ENCODE peak calls at places on chromosome 16, in four cellular contexts. R, O, T and Z are unnamed samples.

GRCh38 chr16:14965328-14965727 is 9.5 kb upstream of the PDXDC1 start:
- DNase-seq in O (no peak), T (no peak), R (no peak), Z (no peak)

GRCh38 chr16:27498916-27499658 is 50.6 kb downstream of the GTF3C1 start:
- DNase-seq in O (no peak), T (no peak), R (no peak), Z (no peak)

GRCh38 chr16:73011926-73012325 is 36.0 kb downstream of the ZFHX3 start:
- DNase-seq in T (no peak), R (no peak), O (no peak), Z (no peak)

GRCh38 chr16:58661199-58661830 is 23.3 kb downstream of the SLC38A7 start:
- DNase-seq in T (peak), O (peak), R (peak), Z (peak)

GRCh38 chr16:77376358-77376757 is 58.5 kb downstream of the ADAMTS18 start:
- DNase-seq in R (no peak), T (no peak), O (no peak), Z (no peak)

GRCh38 chr16:81823111-81823510 is 44.0 kb downstream of the PLCG2 start:
- DNase-seq in R (peak), O (no peak), T (no peak), Z (no peak)

GRCh38 chr16:2970563-2970962 is 1.4 kb downstream of the PAQR4 start:
- DNase-seq in T (no peak), O (no peak), R (no peak), Z (no peak)

GRCh38 chr16:23941963-23942564 is 106.3 kb downstream of the PRKCB start:
- DNase-seq in O (no peak), R (no peak), T (no peak), Z (no peak)

GRCh38 chr16:84284168-84284722 is 10.4 kb upstream of the WFDC1 start:
- DNase-seq in O (peak), R (peak), T (no peak), Z (no peak)

GRCh38 chr16:81786321-81786720 is 7.2 kb downstream of the PLCG2 start:
- DNase-seq in O (no peak), R (no peak), T (no peak), Z (no peak)

GRCh38 chr16:9800180-9800738 is 382.0 kb downstream of the GRIN2A start:
- DNase-seq in T (no peak), R (no peak), O (no peak), Z (no peak)

GRCh38 chr16:59478806-59479205 is 744.7 kb upstream of the GOT2 start:
- DNase-seq in T (no peak), R (no peak), O (no peak), Z (no peak)

GRCh38 chr16:82874672-82875071 is 247.9 kb downstream of the CDH13 start:
- DNase-seq in T (no peak), O (no peak), R (no peak), Z (no peak)

GRCh38 chr16:22206847-22207714 is 1.0 kb downstream of the EEF2K start:
- DNase-seq in O (peak), R (peak), T (no peak), Z (no peak)

DNA sequence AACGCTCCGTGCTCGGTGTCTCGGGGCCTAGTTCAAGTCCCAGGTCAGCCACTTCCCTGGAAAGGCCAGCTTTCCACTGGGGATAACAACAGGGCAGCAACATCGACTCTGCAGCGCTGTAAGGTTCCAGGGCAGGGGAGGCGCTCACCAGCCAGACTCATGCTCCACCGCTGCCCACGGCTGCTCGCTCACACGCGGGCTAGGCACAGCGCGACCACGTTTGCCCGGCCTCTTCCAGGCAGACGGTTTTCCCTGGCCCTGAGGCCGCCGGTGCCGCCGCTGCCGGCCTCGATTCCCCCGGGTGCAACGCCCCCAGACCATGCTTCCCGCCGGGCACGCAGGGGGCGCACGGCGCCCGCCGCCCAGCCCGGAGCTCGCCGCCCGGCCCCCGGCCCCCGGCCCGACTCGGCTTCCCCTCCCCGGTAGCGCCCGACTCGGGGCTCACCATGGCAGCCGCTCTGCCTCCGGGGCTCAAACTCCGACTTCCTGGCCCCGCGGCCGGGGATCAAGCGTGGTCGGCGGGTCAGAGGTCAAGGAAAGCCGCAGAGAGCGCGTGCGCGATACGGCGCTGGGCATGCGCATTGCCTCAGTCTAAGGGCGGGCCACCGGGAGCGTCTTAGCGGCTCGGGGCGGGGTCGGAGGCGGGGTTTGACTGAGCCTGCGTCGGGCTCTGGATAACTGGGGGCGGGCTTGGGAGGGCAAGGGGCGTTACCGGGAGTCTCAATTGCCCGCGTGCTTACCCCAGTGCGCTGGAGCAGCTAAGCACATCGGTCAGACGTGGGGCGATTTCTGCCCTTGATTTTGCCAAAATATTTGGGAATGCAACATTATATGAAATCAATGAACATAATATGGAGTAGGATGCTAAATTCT is at the start of gene PAM16:
- DNase-seq in T (peak), R (peak), O (peak), Z (peak)
- TF ChIP-seq CTCF in T (no peak), R (no peak), O (peak), Z (peak)

DNA sequence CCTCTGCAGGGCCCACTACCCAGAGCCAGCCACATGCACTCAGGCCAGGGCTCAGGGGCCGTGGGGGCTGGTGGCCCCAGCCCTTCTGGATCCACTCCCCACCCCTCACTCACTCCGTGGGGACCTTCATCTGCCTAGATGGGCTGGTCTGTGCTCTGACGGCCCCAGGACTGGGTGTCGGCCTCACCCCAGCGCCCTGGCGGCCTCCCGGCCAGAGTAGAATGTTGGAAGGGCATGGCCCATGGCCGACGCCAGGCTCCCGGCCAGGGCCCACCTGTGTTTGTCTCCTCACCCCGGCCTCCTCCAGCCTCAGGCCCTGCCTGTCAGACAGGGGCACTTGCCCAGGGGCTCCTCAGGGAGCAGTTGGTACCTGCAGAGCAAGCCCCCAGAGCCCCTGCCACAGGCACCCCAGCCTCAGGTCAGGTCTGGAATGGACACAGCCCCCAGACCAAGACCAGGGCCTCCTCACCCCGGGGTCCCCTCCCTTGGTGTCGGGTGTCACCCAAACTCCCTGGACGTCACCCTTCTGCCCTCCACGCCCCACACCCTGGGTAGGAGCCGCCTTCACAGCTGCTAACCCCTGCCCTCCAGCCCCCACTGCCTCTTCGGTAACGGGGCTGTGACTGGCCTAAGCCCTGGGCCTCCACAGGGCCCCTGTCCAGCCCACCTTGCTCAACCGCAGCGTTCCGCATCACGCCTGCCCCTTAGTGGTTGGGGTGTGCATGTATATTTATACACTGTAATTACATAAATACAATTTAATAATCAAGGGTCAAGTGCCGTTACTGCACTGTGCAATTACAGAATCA is 3.0 kb upstream of the CDH15 start:
- DNase-seq in R (no peak), O (no peak), T (no peak), Z (no peak)
- TF ChIP-seq CTCF in R (no peak), O (no peak), T (no peak), Z (no peak)

GRCh38 chr16:4414187-4414909 is 2.0 kb downstream of the CORO7 start:
- DNase-seq in R (peak), O (no peak), T (no peak), Z (no peak)
- TF ChIP-seq CTCF in R (no peak), O (no peak), T (no peak), Z (no peak)

GRCh38 chr16:1089822-1090619 is 6.0 kb downstream of the C1QTNF8 start:
- DNase-seq in T (no peak), O (no peak), R (peak), Z (no peak)
- TF ChIP-seq CTCF in T (no peak), O (no peak), R (no peak), Z (peak)

GRCh38 chr16:56515665-56516064 is 4.2 kb downstream of the BBS2 start:
- DNase-seq in T (no peak), R (no peak), O (no peak), Z (no peak)

GRCh38 chr16:56517206-56517605 is 2.6 kb downstream of the BBS2 start:
- DNase-seq in O (no peak), T (no peak), R (no peak), Z (no peak)

GRCh38 chr16:56520251-56520577 is 390 bp upstream of the BBS2 start:
- DNase-seq in T (no peak), O (no peak), R (no peak), Z (no peak)

GRCh38 chr16:56518435-56518834 is 1.4 kb downstream of the BBS2 start:
- DNase-seq in T (no peak), O (no peak), R (no peak), Z (no peak)

GRCh38 chr16:56519459-56520250 is at the start of gene BBS2:
- DNase-seq in O (peak), R (peak), T (no peak), Z (peak)
- TF ChIP-seq CTCF in O (peak), R (no peak), T (no peak), Z (no peak)

GRCh38 chr16:79662122-79662521 is 61.6 kb upstream of the MAF start:
- DNase-seq in R (no peak), O (no peak), T (no peak), Z (no peak)

GRCh38 chr16:79656537-79657115 is 56.1 kb upstream of the MAF start:
- DNase-seq in T (no peak), O (peak), R (no peak), Z (no peak)

GRCh38 chr16:79659352-79659751 is 58.8 kb upstream of the MAF start:
- DNase-seq in O (no peak), T (no peak), R (no peak), Z (no peak)

GRCh38 chr16:79661578-79661977 is 61.0 kb upstream of the MAF start:
- DNase-seq in T (no peak), O (no peak), R (no peak), Z (no peak)

DNA sequence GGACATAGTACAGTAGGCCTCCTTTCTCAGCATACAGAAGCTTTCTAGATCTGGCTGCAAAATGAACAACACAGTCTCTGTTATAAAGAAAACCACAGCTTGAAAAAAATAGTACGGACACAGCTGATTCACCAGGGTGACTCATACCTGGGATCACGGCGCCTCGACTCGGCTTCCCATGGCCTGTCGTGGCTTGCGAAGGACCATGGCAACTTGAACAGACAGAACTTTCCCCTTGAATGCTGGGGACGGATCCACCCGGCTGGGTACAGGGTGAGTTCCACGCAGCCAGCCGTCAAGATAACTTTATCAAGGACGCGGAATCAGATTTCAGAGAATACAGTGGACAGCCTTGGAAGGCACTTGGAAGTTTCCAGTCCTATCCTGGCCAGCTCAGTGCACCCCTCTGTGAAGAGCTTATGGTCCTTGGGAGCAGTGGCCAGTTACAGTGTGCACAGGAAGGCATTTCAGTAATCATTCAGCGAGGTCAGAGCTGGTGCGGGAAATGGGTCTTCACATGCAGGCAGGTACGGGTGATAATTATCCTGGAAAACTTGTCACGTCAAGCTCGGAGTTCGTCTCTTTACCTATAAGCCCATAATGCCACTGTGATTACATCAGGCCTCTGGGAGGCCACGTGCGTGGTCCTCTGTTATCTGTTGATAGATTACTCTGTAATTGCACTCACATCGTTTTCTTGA is 57.9 kb upstream of the MAF start:
- DNase-seq in T (no peak), O (peak), R (peak), Z (no peak)
- TF ChIP-seq CTCF in T (no peak), O (no peak), R (no peak), Z (no peak)

GRCh38 chr16:55503726-55504553 is 4.9 kb upstream of the LPCAT2 start:
- DNase-seq in O (no peak), R (no peak), T (no peak), Z (no peak)

GRCh38 chr16:55502801-55503366 is 6.0 kb upstream of the LPCAT2 start:
- DNase-seq in O (peak), T (peak), R (peak), Z (no peak)

GRCh38 chr16:55499281-55499680 is 9.6 kb upstream of the LPCAT2 start:
- DNase-seq in T (no peak), O (no peak), R (no peak), Z (no peak)

GRCh38 chr16:55499951-55500350 is 8.9 kb upstream of the LPCAT2 start:
- DNase-seq in O (peak), R (no peak), T (peak), Z (no peak)

DNA sequence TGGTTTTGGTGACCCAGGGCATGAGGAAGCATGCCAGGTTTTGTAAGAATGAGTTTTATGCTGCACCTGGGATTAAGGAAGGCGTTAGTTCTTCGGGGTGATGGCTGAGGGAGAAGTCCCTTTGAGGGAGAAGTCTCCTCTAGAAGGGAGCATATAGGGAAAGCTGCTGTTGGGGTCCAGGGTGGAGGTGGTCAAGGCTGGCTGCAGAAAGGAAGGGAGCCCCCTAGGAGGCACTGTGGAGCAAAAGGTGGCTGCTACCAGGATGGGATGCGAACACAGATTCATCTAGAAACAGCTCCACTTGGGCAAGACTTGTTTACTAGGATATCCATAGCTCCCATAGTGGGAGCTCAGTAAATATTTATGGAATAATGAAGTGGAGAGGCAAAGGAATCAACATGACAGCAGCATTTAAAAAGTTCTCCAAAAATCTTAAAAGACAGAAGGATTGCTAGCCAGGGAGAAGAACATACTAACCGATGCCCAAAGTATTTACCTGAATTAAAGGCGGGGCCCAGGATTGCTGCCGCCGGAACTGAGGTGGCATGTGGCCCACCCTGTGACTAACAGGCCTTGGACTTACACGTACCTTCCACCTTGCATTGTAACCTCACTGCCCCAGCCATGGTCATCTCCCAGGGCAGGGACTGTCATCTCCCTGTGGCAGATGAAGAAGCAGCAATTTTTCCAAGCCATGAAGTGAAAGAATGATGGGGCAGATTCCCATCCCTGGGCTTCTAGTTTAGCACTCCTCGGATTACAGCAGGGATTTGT is 7.1 kb upstream of the LPCAT2 start:
- DNase-seq in T (no peak), O (peak), R (no peak), Z (no peak)
- TF ChIP-seq CTCF in T (peak), O (peak), R (no peak), Z (peak)